ENCODE peak calls at places on chromosomes 4 and X, in four cellular contexts. P is A673, W is endothelial cell of umbilical vein, N is PC-9. K is an unnamed sample.

GRCh38 chr4:66899422-66900065 is 645.8 kb downstream of the CENPC start:
- DNase-seq in P (no peak), W (no peak), N (no peak), K (no peak)

GRCh38 chr4:83535520-83535944 is 376 bp upstream of the GPAT3 start:
- DNase-seq in P (peak; percentile 16), W (peak; percentile 53), N (peak; percentile 63), K (peak; percentile 72)

GRCh38 chr4:21768349-21769310 is 179.9 kb downstream of the KCNIP4 start:
- DNase-seq in P (peak; percentile 56), W (peak; percentile 74), N (no peak), K (peak; percentile 50)

GRCh38 chr4:3368841-3369760 is 72.7 kb upstream of the HGFAC start:
- DNase-seq in P (peak; percentile 61), W (peak; percentile 24), N (no peak), K (no peak)

GRCh38 chr4:155405059-155405458 is 28.3 kb upstream of the MAP9 start:
- DNase-seq in P (no peak), W (no peak), N (no peak), K (peak; percentile 97)

GRCh38 chrX:52574416-52575275 is 57.8 kb upstream of the XAGE1B start:
- DNase-seq in P (peak; percentile 90), W (peak; percentile 41), N (peak; percentile 12), K (peak; percentile 53)

GRCh38 chrX:85569096-85569495 is 189.6 kb upstream of the POF1B start:
- DNase-seq in P (no peak), W (no peak), N (no peak), K (no peak)

GRCh38 chrX:45400380-45400779 is 199.7 kb upstream of the DIPK2B start:
- DNase-seq in P (no peak), W (no peak), N (no peak), K (peak; percentile 46)

GRCh38 chr4:72701987-72702819 is 133.2 kb upstream of the ADAMTS3 start:
- DNase-seq in P (peak; percentile 39), W (peak; percentile 69), N (no peak), K (peak; percentile 58)

GRCh38 chrX:104195489-104196084 is 29.3 kb downstream of the FAM199X start:
- DNase-seq in P (peak; percentile 28), W (peak; percentile 29), N (no peak), K (no peak)

GRCh38 chr4:25031077-25031606 is 396 bp upstream of the LGI2 start:
- DNase-seq in P (no peak), W (no peak), N (no peak), K (peak; percentile 41)

GRCh38 chr4:64784125-64784524 is 374.9 kb upstream of the TECRL start:
- DNase-seq in P (peak; percentile 45), W (peak; percentile 88), N (peak; percentile 3), K (peak; percentile 97)

GRCh38 chr4:165761968-165762367 is 111.1 kb upstream of the TLL1 start:
- DNase-seq in P (no peak), W (no peak), N (no peak), K (no peak)

GRCh38 chr4:47838445-47838844 is 578 bp upstream of the CORIN start:
- DNase-seq in P (no peak), W (no peak), N (no peak), K (no peak)

GRCh38 chr4:67122029-67122428 is 423.3 kb downstream of the CENPC start:
- DNase-seq in P (peak; percentile 11), W (peak; percentile 1), N (no peak), K (peak; percentile 1)

GRCh38 chrX:100659431-100660137 is 15.6 kb downstream of the SRPX2 start:
- DNase-seq in P (no peak), W (no peak), N (no peak), K (peak; percentile 30)

GRCh38 chr4:151184523-151185458 is 85.4 kb downstream of the RPS3A start:
- DNase-seq in P (no peak), W (peak; percentile 89), N (peak; percentile 25), K (peak; percentile 83)

GRCh38 chr4:179836179-179837075 is 2394.2 kb upstream of the AGA start:
- DNase-seq in P (no peak), W (no peak), N (no peak), K (peak; percentile 45)

GRCh38 chrX:149759824-149760223 is 14.0 kb upstream of the HSFX1 start:
- DNase-seq in P (no peak), W (no peak), N (no peak), K (no peak)

GRCh38 chr4:181991374-181991773 is 251.8 kb upstream of the TENM3 start:
- DNase-seq in P (no peak), W (no peak), N (no peak), K (no peak)

GRCh38 chr4:21469438-21470032 is 479.0 kb downstream of the KCNIP4 start:
- DNase-seq in P (peak; percentile 23), W (peak; percentile 40), N (no peak), K (peak; percentile 38)

GRCh38 chrX:106606583-106606982 is 5.2 kb upstream of the RADX start:
- DNase-seq in P (no peak), W (no peak), N (no peak), K (no peak)

GRCh38 chrX:2391869-2392606 is 108.7 kb downstream of the DHRSX start:
- DNase-seq in P (peak; percentile 59), W (no peak), N (peak; percentile 78), K (peak; percentile 76)

DNA sequence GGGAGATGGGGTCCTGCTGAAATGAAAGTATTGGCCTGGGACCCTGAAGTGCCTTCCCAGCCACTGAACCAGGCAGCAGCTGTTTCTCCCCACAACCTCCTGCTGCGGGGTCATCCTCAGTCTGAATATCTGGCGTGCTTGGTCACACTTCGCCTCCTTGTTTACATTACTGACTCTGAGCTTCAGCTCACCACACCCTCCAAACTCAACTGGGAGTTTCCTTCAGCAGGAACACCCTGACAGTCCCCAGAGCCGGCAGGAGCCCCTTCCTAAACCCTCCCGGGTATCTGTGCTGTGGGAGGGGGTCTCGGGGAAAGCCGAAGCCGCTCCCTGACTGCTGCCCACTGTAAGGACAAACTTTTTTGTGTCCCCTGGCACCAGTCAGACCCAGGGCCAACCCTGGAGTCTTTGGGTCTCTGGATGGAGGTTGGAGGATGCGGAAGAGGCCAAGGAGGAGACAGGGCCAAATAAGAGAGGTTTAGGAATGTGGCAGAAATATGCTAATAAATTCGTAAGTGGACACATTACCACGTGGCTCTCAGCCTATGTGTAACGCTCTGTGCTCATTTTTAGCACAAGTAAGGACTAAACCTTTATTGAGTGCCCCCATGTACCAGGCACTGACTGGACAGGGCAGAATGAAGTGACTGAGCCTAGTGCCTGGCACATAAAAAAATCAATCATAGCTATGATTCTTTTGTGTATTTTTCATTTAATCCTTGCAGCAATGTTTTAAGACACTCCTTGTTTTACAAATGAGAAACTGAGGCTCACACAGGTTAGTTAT is 20.7 kb downstream of the FHDC1 start:
- DNase-seq in P (no peak), W (peak; percentile 19), N (no peak), K (peak; percentile 64)
- TF ChIP-seq EZH2 in P (no peak), W (no peak), N (no peak), K (no peak)

GRCh38 chrX:11666180-11666579 is 460 bp upstream of the ARHGAP6 start:
- DNase-seq in P (no peak), W (no peak), N (no peak), K (no peak)

GRCh38 chrX:11664211-11664888 is 1.4 kb downstream of the ARHGAP6 start:
- DNase-seq in P (no peak), W (no peak), N (no peak), K (peak; percentile 12)

GRCh38 chrX:11663875-11664210 is 1.9 kb downstream of the ARHGAP6 start:
- DNase-seq in P (no peak), W (no peak), N (no peak), K (peak; percentile 22)

GRCh38 chrX:11667286-11667685 is 1.6 kb upstream of the ARHGAP6 start:
- DNase-seq in P (no peak), W (no peak), N (no peak), K (no peak)

DNA sequence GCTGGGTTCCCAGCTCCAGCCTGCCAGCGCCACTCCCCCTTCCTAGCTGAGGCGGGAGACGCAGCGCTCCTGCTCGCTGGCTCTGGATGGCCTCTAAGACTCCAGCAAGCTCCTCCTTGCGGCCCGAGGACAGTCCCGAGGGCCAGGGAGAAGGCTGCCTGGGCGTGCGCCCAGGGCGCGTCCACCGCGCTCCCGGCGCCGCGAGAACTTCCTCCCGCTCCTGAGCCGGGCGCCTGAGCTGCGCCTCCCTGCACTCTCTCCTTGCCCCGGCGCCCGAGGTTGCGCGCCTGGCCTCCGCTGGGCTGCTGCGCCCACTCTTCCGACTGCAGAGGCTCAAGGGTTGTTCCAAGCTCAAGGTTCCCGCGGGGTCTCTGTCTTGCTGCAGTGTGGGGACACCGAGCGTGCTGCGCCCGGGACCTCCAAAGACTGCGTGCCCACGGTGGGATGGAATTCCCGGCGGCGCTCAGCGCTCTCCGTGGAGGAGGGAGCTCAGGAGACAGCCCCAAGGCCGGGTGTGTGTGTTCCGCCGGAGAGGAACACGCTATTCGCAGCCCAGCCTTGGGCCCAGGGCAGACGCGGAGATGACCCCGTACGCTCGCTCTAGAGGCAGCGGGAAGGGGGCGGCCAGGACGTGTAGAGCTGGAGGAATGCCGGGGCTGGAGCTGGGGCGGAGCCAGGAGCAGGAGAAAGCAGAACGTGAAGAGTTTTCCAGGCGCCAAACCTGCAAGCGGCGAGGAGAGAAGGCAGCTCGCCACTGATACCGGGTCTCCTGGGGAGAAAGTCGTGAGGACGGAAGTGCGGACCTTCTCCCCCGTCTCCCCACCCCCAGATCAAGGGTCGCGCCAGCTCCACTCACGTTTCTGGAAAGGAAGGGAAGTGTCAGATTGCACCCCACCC is at the start of gene ARHGAP6:
- DNase-seq in P (no peak), W (peak; percentile 6), N (no peak), K (peak; percentile 77)
- TF ChIP-seq EZH2 in P (peak; percentile 12), W (peak; percentile 42), N (no peak), K (no peak)

DNA sequence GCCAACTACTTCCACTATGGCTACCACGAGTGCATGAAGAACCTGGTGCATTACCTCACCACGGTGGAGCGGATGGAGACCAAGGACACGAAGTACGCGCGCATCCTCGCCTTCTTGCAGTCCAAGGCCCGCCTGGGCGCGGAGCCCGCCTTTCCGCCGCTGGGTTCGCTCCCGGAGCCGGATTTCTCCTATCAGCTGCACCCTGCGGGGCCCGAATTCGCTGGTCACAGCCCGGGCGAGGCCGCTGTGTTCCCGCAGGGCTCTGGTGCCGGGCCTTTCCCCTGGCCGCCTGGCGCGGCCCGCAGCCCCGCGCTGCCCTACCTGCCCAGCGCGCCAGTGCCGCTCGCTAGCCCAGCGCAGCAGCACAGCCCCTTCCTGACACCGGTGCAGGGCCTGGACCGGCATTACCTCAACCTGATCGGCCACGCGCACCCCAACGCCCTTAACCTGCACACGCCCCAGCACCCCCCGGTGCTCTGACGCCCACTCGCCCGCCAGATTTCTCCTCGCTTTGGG is 2.1 kb downstream of the HELT start:
- DNase-seq in P (no peak), W (no peak), N (no peak), K (no peak)
- TF ChIP-seq EZH2 in P (no peak), W (no peak), N (no peak), K (no peak)

DNA sequence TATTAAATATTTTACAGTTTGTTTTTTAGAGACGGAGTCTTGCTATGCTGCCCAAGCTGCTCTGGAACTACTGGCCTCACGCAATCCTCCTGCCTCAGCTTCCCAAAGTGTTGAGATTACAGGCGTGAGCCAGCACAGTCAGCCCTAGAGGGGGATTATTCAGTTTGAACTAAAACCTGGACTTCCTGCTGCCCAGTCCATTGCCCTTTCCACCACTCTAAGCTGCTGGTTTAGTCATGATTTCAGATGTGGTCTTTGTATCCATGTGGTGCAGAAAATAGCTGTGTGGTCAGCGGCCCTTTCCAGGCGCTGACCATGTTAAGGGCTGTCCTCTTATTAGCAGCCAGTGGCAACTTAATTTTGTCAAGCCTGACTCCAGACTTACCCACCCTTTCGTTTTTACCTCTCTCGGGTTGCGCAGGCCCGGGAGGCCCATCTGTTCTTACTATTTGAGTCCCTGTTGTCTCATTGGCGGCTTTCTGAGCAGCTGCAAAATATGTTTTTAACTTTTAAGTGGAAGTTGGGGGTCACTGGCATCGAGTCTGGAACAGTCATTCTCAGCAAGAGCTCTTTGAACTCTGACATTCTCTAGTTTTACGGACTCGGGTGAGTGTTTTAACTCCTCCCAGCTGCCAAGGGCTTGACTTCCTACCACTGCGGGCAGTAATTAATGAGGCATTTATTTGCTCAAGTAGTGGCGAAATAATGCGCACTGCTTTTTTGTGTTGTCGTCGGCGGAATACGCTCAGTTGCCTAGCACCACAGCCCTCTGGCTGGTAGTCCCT is 772 bp upstream of the VMA21 start:
- DNase-seq in P (no peak), W (no peak), N (no peak), K (peak; percentile 84)
- TF ChIP-seq EZH2 in P (no peak), W (no peak), N (no peak), K (no peak)

K was measured in fibroblast of lung.